ENCODE peak calls at places on chromosomes 1 and 21, in four cellular contexts. One of them, this sample, is unnamed.

GRCh38 chr1:116164056-116164889 is 53.1 kb downstream of the MAB21L3 start:
- DNase-seq in psoas muscle: no peak
- DNase-seq in foreskin fibroblast: no peak
- DNase-seq in pancreas: no peak
- DNase-seq in this sample: no peak

GRCh38 chr1:58874757-58875755 is 91.2 kb upstream of the JUN start:
- DNase-seq in foreskin fibroblast: no peak
- DNase-seq in pancreas: peak
- DNase-seq in psoas muscle: peak
- DNase-seq in this sample: no peak

GRCh38 chr1:83559531-83559930 is 439.4 kb downstream of the TTLL7 start:
- DNase-seq in foreskin fibroblast: no peak
- DNase-seq in psoas muscle: no peak
- DNase-seq in pancreas: no peak
- DNase-seq in this sample: no peak

GRCh38 chr21:42670884-42671283 is 17.5 kb downstream of the PDE9A start:
- DNase-seq in foreskin fibroblast: no peak
- DNase-seq in pancreas: peak
- DNase-seq in psoas muscle: no peak
- DNase-seq in this sample: no peak

GRCh38 chr1:116943438-116943837 is 33.7 kb downstream of the PTGFRN start:
- DNase-seq in psoas muscle: no peak
- DNase-seq in pancreas: no peak
- DNase-seq in foreskin fibroblast: no peak
- DNase-seq in this sample: no peak

GRCh38 chr1:29221296-29221695 is 9.4 kb downstream of the MECR start:
- DNase-seq in pancreas: no peak
- DNase-seq in psoas muscle: no peak
- DNase-seq in foreskin fibroblast: no peak
- DNase-seq in this sample: no peak

GRCh38 chr1:56576880-56577858 is 2.2 kb downstream of the PLPP3 start:
- DNase-seq in psoas muscle: no peak
- DNase-seq in pancreas: no peak
- DNase-seq in foreskin fibroblast: no peak
- DNase-seq in this sample: no peak

GRCh38 chr1:217272385-217272784 is 358.5 kb downstream of the GPATCH2 start:
- DNase-seq in pancreas: no peak
- DNase-seq in foreskin fibroblast: peak
- DNase-seq in psoas muscle: no peak
- DNase-seq in this sample: no peak

GRCh38 chr1:106921186-106921585 is 135.3 kb upstream of the PRMT6 start:
- DNase-seq in psoas muscle: no peak
- DNase-seq in pancreas: no peak
- DNase-seq in foreskin fibroblast: no peak
- DNase-seq in this sample: no peak

GRCh38 chr1:54163051-54163450 is 10.3 kb upstream of the CDCP2 start:
- DNase-seq in pancreas: no peak
- DNase-seq in psoas muscle: no peak
- DNase-seq in foreskin fibroblast: no peak
- DNase-seq in this sample: no peak

GRCh38 chr1:172897738-172898137 is 153.0 kb downstream of the TNFSF18 start:
- DNase-seq in foreskin fibroblast: peak
- DNase-seq in pancreas: no peak
- DNase-seq in psoas muscle: no peak
- DNase-seq in this sample: no peak

GRCh38 chr1:207321790-207322530 is 482 bp downstream of the CD55 start:
- DNase-seq in psoas muscle: no peak
- DNase-seq in pancreas: no peak
- DNase-seq in foreskin fibroblast: no peak
- DNase-seq in this sample: no peak

GRCh38 chr1:160993544-160993943 is 27.4 kb downstream of the F11R start:
- DNase-seq in pancreas: no peak
- DNase-seq in foreskin fibroblast: peak
- DNase-seq in psoas muscle: no peak
- DNase-seq in this sample: no peak

GRCh38 chr21:46355161-46356004 is 31.4 kb downstream of the PCNT start:
- DNase-seq in pancreas: no peak
- DNase-seq in foreskin fibroblast: no peak
- DNase-seq in psoas muscle: peak
- DNase-seq in this sample: no peak

GRCh38 chr1:221206076-221206475 is 326.8 kb downstream of the HLX start:
- DNase-seq in foreskin fibroblast: no peak
- DNase-seq in psoas muscle: no peak
- DNase-seq in pancreas: no peak
- DNase-seq in this sample: no peak

GRCh38 chr21:26385721-26386120 is 187.4 kb downstream of the CYYR1 start:
- DNase-seq in pancreas: no peak
- DNase-seq in foreskin fibroblast: peak
- DNase-seq in psoas muscle: no peak
- DNase-seq in this sample: no peak

GRCh38 chr1:210464519-210465039 is 135.9 kb downstream of the HHAT start:
- DNase-seq in psoas muscle: no peak
- DNase-seq in foreskin fibroblast: no peak
- DNase-seq in pancreas: no peak
- DNase-seq in this sample: peak

GRCh38 chr1:186183970-186184628 is 191.0 kb downstream of the TPR start:
- DNase-seq in pancreas: no peak
- DNase-seq in foreskin fibroblast: no peak
- DNase-seq in psoas muscle: no peak
- DNase-seq in this sample: no peak

GRCh38 chr21:41758550-41758949 is 8.3 kb downstream of the RIPK4 start:
- DNase-seq in psoas muscle: no peak
- DNase-seq in pancreas: no peak
- DNase-seq in foreskin fibroblast: no peak
- DNase-seq in this sample: peak

GRCh38 chr1:64474639-64475038 is 4.7 kb downstream of the CACHD1 start:
- DNase-seq in psoas muscle: peak
- DNase-seq in foreskin fibroblast: peak
- DNase-seq in pancreas: peak
- DNase-seq in this sample: peak

DNA sequence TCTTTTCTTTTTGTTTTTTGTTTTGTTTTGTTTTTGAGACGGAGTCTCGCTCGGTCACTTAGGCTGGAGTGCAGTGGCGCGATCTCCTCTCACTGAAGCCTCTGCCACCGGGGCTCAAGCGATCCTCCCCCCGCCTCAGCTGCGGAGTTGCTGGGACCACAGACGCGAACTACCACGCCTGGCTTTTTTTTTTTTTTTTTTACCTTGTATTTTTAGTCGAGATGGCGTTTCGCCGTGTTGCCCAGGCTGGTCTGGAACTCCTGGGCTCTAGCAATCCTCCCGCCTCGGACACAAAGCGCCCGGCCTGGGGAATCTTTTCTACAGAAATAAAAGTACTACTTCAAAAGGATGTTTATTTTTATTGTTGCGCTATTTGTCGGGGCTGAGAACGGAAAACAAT is 1.1 kb upstream of the SETDB1 start:
- DNase-seq in pancreas: no peak
- DNase-seq in foreskin fibroblast: no peak
- DNase-seq in psoas muscle: no peak
- DNase-seq in this sample: no peak
- H3K4me3 ChIP-seq in pancreas: no peak
- H3K4me3 ChIP-seq in foreskin fibroblast: peak
- H3K4me3 ChIP-seq in psoas muscle: peak
- H3K4me3 ChIP-seq in this sample: peak

DNA sequence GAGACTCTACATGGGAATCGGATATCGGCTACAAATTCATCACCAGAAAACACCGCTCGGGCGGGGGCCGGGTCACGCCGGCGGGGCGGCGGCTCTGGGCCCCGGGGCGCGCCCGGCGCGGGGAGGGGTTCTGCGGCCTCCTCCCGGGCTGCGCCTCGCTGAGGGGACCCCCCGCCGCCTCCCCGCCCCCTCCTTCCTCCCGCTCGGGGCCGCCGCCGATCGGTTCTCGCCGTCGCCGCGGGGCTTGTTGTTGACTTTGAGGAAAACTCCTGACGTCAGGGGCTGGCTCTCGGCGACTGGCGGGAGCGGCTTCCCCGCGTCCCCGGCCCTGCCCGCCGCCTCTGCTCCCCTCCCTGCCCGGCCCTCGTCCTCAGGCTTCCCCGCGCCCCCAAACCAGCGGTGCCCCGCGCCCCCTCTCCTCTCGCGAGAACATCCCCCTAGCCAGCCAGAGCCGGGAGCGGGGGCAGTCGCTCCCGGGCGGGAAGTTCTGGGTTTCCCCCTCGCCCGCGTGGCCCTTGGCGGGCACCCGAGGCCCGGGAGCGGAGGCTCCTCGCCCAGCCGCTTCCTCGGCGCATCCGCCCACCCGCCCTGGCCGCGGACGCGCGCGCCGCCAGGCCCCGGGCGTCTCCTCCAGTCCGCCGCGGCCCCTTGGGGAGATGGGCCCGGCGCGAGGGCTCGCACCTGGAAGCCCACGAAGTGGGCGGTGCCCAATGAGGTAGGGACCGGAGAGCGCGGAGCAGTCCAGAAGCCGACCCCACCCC is 505 bp upstream of the AKT3 start:
- DNase-seq in foreskin fibroblast: peak
- DNase-seq in psoas muscle: peak
- DNase-seq in pancreas: peak
- DNase-seq in this sample: no peak
- H3K4me3 ChIP-seq in foreskin fibroblast: peak
- H3K4me3 ChIP-seq in psoas muscle: peak
- H3K4me3 ChIP-seq in pancreas: peak
- H3K4me3 ChIP-seq in this sample: peak

GRCh38 chr21:34706337-34706736 is 37.5 kb downstream of the CLIC6 start:
- DNase-seq in foreskin fibroblast: no peak
- DNase-seq in pancreas: no peak
- DNase-seq in psoas muscle: no peak
- DNase-seq in this sample: no peak
- H3K4me3 ChIP-seq in foreskin fibroblast: no peak
- H3K4me3 ChIP-seq in pancreas: no peak
- H3K4me3 ChIP-seq in psoas muscle: no peak
- H3K4me3 ChIP-seq in this sample: no peak

GRCh38 chr1:94821636-94822305 is 1.6 kb downstream of the SLC44A3 start:
- DNase-seq in psoas muscle: no peak
- DNase-seq in foreskin fibroblast: no peak
- DNase-seq in pancreas: no peak
- DNase-seq in this sample: no peak

GRCh38 chr1:94817697-94818096 is 2.5 kb upstream of the SLC44A3 start:
- DNase-seq in psoas muscle: no peak
- DNase-seq in foreskin fibroblast: no peak
- DNase-seq in pancreas: no peak
- DNase-seq in this sample: no peak

GRCh38 chr1:94820918-94821317 is 761 bp downstream of the SLC44A3 start:
- DNase-seq in psoas muscle: no peak
- DNase-seq in foreskin fibroblast: no peak
- DNase-seq in pancreas: no peak
- DNase-seq in this sample: no peak

GRCh38 chr1:94819945-94820746 is at the start of gene SLC44A3:
- DNase-seq in foreskin fibroblast: peak
- DNase-seq in psoas muscle: peak
- DNase-seq in pancreas: peak
- DNase-seq in this sample: no peak

GRCh38 chr1:94819584-94819944 is 593 bp upstream of the SLC44A3 start:
- DNase-seq in psoas muscle: no peak
- DNase-seq in foreskin fibroblast: no peak
- DNase-seq in pancreas: no peak
- DNase-seq in this sample: no peak
- H3K4me3 ChIP-seq in psoas muscle: peak
- H3K4me3 ChIP-seq in foreskin fibroblast: peak
- H3K4me3 ChIP-seq in pancreas: peak
- H3K4me3 ChIP-seq in this sample: peak

GRCh38 chr1:78650114-78650513 is 483 bp downstream of the IFI44 start:
- DNase-seq in foreskin fibroblast: no peak
- DNase-seq in pancreas: no peak
- DNase-seq in psoas muscle: no peak
- DNase-seq in this sample: no peak

GRCh38 chr1:78651247-78651646 is 1.6 kb downstream of the IFI44 start:
- DNase-seq in pancreas: no peak
- DNase-seq in foreskin fibroblast: peak
- DNase-seq in psoas muscle: no peak
- DNase-seq in this sample: no peak

GRCh38 chr1:78652019-78652560 is 2.5 kb downstream of the IFI44 start:
- DNase-seq in pancreas: no peak
- DNase-seq in psoas muscle: no peak
- DNase-seq in foreskin fibroblast: no peak
- DNase-seq in this sample: no peak

GRCh38 chr1:78647238-78647637 is 2.4 kb upstream of the IFI44 start:
- DNase-seq in pancreas: no peak
- DNase-seq in foreskin fibroblast: no peak
- DNase-seq in psoas muscle: no peak
- DNase-seq in this sample: no peak

DNA sequence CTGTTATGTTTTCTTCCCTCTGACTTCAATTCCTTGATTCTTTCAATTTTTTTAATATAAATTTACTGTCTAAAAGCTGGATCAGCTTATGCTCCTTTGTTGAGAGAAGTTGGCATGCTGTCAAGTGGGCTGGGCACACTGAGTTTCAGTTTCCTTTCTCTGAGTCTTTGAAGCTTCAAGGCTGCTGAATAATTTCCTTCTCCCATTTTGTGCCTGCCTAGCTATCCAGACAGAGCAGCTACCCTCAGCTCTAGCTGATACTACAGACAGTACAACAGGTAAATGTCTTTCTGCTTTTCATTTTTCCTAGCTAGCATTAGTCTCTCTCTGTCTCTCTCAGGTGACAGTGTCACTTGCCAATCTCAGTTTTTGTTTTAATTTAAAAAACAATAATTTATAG is at the start of gene IFI44:
- DNase-seq in pancreas: peak
- DNase-seq in foreskin fibroblast: peak
- DNase-seq in psoas muscle: peak
- DNase-seq in this sample: peak
- H3K4me3 ChIP-seq in pancreas: peak
- H3K4me3 ChIP-seq in foreskin fibroblast: peak
- H3K4me3 ChIP-seq in psoas muscle: peak
- H3K4me3 ChIP-seq in this sample: peak

DNA sequence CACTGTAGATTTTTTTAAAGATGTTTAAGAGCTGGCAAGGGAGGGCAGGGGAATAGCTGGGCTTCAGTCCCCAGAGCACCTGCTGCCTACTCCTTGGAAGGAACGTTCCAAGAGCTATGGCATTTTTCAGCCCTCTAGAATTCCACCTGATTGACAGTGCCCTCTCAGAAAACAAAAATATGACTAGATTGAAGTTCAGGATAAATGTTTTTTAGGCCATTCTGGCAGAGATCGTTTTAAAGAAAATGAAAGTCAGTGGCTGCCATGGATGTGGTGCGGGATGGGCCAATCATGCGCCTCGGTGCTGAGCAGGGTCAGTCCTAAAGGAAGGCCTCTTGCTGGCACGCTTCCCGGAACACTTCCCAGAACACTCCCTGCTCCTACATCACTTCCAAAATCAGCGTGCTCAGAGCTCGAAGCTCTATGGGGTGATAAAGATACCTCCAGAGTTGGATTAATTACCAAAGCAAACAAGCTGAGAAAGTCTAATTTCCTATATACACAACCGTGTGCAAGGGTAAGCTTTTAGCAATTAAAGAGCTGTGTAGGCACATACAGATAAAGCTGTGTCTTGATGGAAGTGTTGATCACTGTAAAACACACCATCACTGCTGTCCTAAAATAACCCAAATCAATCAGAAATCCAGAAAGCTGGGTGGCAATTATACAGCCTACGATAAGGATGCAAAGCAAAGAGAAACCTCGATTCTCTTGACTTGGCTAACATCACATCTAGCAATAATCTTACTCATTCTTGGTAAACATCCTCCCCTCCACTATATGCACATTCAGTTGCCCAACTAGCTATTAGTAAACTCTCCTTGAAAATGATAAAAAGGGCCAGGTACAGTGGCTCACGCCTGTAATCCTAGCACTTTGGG is 34.6 kb downstream of the TGFBR3 start:
- DNase-seq in psoas muscle: peak
- DNase-seq in pancreas: peak
- DNase-seq in foreskin fibroblast: peak
- DNase-seq in this sample: peak
- H3K4me3 ChIP-seq in psoas muscle: peak
- H3K4me3 ChIP-seq in pancreas: no peak
- H3K4me3 ChIP-seq in foreskin fibroblast: peak
- H3K4me3 ChIP-seq in this sample: no peak

GRCh38 chr1:77975386-77975785 is 3.5 kb downstream of the FUBP1 start:
- DNase-seq in foreskin fibroblast: no peak
- DNase-seq in pancreas: no peak
- DNase-seq in psoas muscle: no peak
- DNase-seq in this sample: no peak
- H3K4me3 ChIP-seq in foreskin fibroblast: peak
- H3K4me3 ChIP-seq in pancreas: no peak
- H3K4me3 ChIP-seq in psoas muscle: peak
- H3K4me3 ChIP-seq in this sample: no peak

This sample was measured in LNCaP clone FGC.